ENCODE peak calls at places on chromosomes 5 and 9, in ten cellular contexts. T is aorta; V is adrenal gland; I is breast epithelium; K is upper lobe of right lung; X is psoas muscle; C is pancreas; S is cardiac muscle cell; F is body of pancreas; B is CD4-positive, alpha-beta memory T cell. O is an unnamed sample.

GRCh38 chr5:132005591-132005990 is 5.9 kb downstream of the ACSL6 start:
- DNase-seq in K (peak; percentile 43), C (peak; percentile 36), V (no peak), T (no peak), S (no peak), I (no peak), F (no peak), X (peak; percentile 28), B (no peak), O (no peak)

GRCh38 chr9:69936427-69936826 is 107.2 kb upstream of the MAMDC2 start:
- DNase-seq in V (no peak), C (no peak), T (no peak), F (no peak), S (peak; percentile 32), B (no peak), X (no peak), K (no peak), I (no peak), O (no peak)

GRCh38 chr9:95494022-95494415 is 22.8 kb downstream of the PTCH1 start:
- DNase-seq in I (no peak), K (no peak), C (peak; percentile 75), B (no peak), F (peak; percentile 37), V (no peak), T (no peak), S (no peak), X (no peak), O (no peak)

GRCh38 chr9:131747352-131747751 is 7.5 kb upstream of the RAPGEF1 start:
- DNase-seq in B (peak; percentile 52), K (no peak), C (no peak), F (peak; percentile 38), S (peak; percentile 76), T (no peak), V (peak; percentile 41), X (no peak), I (no peak), O (no peak)

GRCh38 chr9:87667164-87667738 is 58.7 kb upstream of the CTSL start:
- DNase-seq in S (no peak), B (no peak), T (no peak), V (no peak), K (no peak), F (no peak), C (no peak), X (no peak), I (no peak), O (no peak)

GRCh38 chr5:3010301-3010952 is 258.9 kb upstream of the IRX2 start:
- DNase-seq in S (no peak), V (no peak), F (no peak), C (no peak), T (no peak), X (no peak), K (peak; percentile 7), B (no peak), I (peak; percentile 54), O (no peak)

GRCh38 chr5:151195622-151196021 is 28.3 kb downstream of the CCDC69 start:
- DNase-seq in T (no peak), C (no peak), V (no peak), S (peak; percentile 95), X (no peak), F (no peak), B (no peak), I (no peak), K (peak; percentile 66), O (no peak)

GRCh38 chr9:94887721-94888120 is 161.2 kb downstream of the AOPEP start:
- DNase-seq in K (no peak), X (no peak), B (no peak), I (no peak), C (no peak), F (no peak), T (no peak), S (no peak), V (no peak), O (no peak)

GRCh38 chr9:73199886-73200285 is 48.2 kb downstream of the ANXA1 start:
- DNase-seq in F (peak; percentile 9), T (no peak), S (no peak), I (no peak), V (no peak), B (no peak), K (no peak), C (no peak), X (no peak), O (peak; percentile 50)

GRCh38 chr5:78328585-78329173 is 31.7 kb upstream of the SCAMP1 start:
- DNase-seq in C (no peak), K (no peak), V (no peak), F (no peak), T (no peak), I (no peak), S (peak; percentile 56), X (no peak), B (no peak), O (no peak)

GRCh38 chr5:116578676-116579075 is 4.1 kb upstream of the SEMA6A start:
- DNase-seq in F (no peak), K (no peak), X (no peak), C (no peak), I (no peak), B (no peak), S (no peak), T (no peak), V (no peak), O (no peak)

GRCh38 chr5:74648835-74649286 is 8.3 kb upstream of the ENC1 start:
- DNase-seq in I (no peak), S (peak; percentile 77), X (no peak), V (peak; percentile 27), C (no peak), K (no peak), B (peak; percentile 59), T (no peak), F (peak; percentile 46), O (peak; percentile 32)

GRCh38 chr9:119898316-119898715 is 529.1 kb upstream of the BRINP1 start:
- DNase-seq in K (no peak), T (no peak), C (no peak), F (no peak), V (no peak), B (no peak), I (no peak), S (no peak), X (no peak), O (no peak)

GRCh38 chr9:76717611-76718010 is 46.6 kb upstream of the PCA3 start:
- DNase-seq in V (peak; percentile 38), T (peak; percentile 50), S (no peak), K (no peak), I (no peak), C (no peak), X (no peak), B (no peak), F (no peak), O (no peak)

GRCh38 chr5:59608745-59609144 is 284.8 kb downstream of the PDE4D start:
- DNase-seq in K (no peak), X (no peak), T (no peak), C (no peak), B (no peak), I (no peak), V (no peak), F (no peak), S (peak; percentile 45), O (no peak)

DNA sequence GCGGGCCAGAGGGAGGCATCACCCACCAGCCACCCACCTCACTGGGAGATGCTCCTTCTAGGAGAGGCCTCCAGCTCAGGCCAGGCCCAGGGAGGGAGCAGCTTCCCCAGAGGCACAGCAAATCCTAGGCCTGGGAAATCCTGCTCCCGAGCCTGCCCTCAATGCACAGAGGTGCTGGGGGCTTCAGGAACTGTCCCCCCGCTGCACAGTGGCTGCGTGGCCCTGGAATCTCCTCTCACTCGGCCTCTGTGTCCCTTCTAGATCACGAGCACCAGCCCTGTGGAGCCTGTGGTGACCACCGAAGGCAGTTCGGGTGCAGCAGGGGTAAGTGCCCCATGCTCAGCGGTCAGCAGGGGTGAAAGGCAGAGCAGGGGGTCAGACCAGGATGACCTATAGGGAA is 36.4 kb upstream of the SUSD3 start:
- DNase-seq in K (no peak), T (no peak), V (no peak), F (no peak), X (no peak), B (no peak), C (peak; percentile 44), I (no peak), S (no peak), O (no peak)
- H3K36me3 ChIP-seq in K (peaks cover 17% of the 10 kb centered on the region), T (no peaks in the 10 kb centered on the region), V (peaks cover 4% of the 10 kb centered on the region), F (no peaks in the 10 kb centered on the region), X (no peaks in the 10 kb centered on the region), B (peaks cover 78% of the 10 kb centered on the region), C (no peaks in the 10 kb centered on the region), I (no peaks in the 10 kb centered on the region), S (no peaks in the 10 kb centered on the region), O (no peaks in the 10 kb centered on the region)

DNA sequence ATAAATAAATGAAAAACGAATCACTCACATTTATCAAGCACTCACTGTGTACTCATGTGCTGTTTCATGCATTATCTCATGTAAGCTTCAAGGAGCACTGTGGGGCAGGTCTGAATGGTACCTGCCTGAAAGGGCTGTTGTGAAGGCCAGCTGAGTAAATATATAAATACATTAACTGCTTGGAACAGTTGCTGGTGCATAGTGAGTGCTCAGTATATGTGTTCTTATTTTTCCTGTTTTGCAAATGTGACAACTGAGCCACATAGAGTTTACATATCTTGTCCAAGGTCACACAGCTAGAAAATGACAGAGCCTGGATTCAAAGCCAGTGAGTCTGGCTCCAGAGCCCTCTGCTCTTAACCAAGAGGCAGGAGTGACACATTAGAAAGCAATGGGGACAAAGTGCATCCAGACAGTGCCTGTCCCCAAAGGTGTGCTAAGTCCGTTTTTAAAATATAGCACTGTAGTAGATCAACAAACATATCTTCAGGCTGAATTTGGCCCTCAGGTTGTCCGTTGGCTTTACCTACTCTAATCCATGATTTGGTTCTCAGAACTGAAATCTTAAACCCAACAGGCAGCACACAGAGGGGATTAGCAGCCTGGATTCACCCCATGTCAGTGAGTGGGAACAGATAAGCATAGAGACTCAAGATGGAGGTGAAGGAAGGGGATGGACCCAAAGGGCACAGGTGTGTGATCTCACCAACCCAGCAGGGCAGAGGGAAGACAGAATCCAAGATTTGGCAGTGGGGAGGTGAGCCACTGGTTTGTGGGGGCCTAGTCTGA is 70.8 kb downstream of the WWC1 start:
- DNase-seq in I (no peak), V (no peak), X (no peak), S (no peak), K (no peak), F (peak; percentile 37), C (no peak), B (no peak), T (no peak), O (peak; percentile 49)
- H3K4me1 ChIP-seq in I (no peaks in the 10 kb centered on the region), V (no peaks in the 10 kb centered on the region), X (no peaks in the 10 kb centered on the region), S (peaks cover 3% of the 10 kb centered on the region), K (peaks cover 16% of the 10 kb centered on the region), F (peaks cover 44% of the 10 kb centered on the region), C (peaks cover 34% of the 10 kb centered on the region), B (no peaks in the 10 kb centered on the region), T (no peaks in the 10 kb centered on the region), O (peaks cover 13% of the 10 kb centered on the region)

DNA sequence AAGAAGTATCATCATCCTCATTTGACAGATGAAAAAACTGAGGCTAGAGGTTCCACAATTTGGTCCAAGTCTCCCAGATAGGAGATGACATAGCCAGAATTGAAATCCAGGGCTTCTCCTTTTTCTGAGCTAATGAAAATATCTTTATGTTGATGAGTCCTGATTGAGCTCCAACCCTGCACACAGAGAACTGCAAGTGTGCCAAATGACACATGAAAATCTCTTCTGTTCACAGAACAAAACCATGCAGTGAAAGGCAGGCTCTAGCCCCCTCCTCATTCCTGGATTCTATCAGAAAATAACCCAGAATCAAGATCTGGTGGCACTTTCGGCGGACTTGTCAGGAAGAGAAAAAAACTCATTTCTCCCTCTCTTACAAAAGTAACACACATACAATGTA is 124.0 kb downstream of the GLIS3 start:
- DNase-seq in X (no peak), V (no peak), S (no peak), F (no peak), B (no peak), I (no peak), C (no peak), T (no peak), K (no peak), O (no peak)
- H3K27ac ChIP-seq in X (no peak overlapping the region), V (no peak overlapping the region), S (no peak overlapping the region), F (peak overlapping the region; percentile 9), B (no peak overlapping the region), I (no peak overlapping the region), C (no peak overlapping the region), T (no peak overlapping the region), K (no peak overlapping the region), O (no peak overlapping the region)

GRCh38 chr5:43533646-43534045 is 18.7 kb upstream of the C5orf34 start:
- DNase-seq in C (no peak), I (no peak), F (no peak), V (no peak), S (no peak), X (no peak), B (no peak), T (no peak), K (no peak), O (no peak)
- H3K36me3 ChIP-seq in C (peaks cover 57% of the 10 kb centered on the region), I (peaks cover 5% of the 10 kb centered on the region), F (peaks cover 30% of the 10 kb centered on the region), V (peaks cover 82% of the 10 kb centered on the region), S (peaks cover 90% of the 10 kb centered on the region), X (peaks cover 100% of the 10 kb centered on the region), B (peaks cover 65% of the 10 kb centered on the region), T (peaks cover 5% of the 10 kb centered on the region), K (peaks cover 93% of the 10 kb centered on the region), O (peaks cover 12% of the 10 kb centered on the region)